ENCODE peak calls at places on chromosomes 16 and 17, in ten cellular contexts. S is testis, O is IMR-90, A is ovary, Y is uterus, Z is adrenal gland, N is spleen, M is HCT116, I is A549, C is tibial nerve. R is an unnamed sample.

GRCh38 chr16:11913425-11914079 is 2.2 kb downstream of the GSPT1 start:
- DNase-seq in S (no peak), O (peak; percentile 41), A (no peak), Y (no peak), Z (no peak), N (no peak), M (no peak), I (peak; percentile 19), C (no peak), R (no peak)

GRCh38 chr17:78140169-78141051 is 5.8 kb upstream of the C17orf99 start:
- DNase-seq in S (peak; percentile 89), O (peak; percentile 21), A (peak; percentile 70), Y (peak; percentile 87), Z (peak; percentile 95), N (peak; percentile 99), M (peak; percentile 100), I (peak; percentile 100), C (peak; percentile 86), R (peak; percentile 91)

GRCh38 chr16:11171448-11171709 is 84.6 kb downstream of the SOCS1 start:
- DNase-seq in S (no peak), O (no peak), A (no peak), Y (no peak), Z (no peak), N (no peak), M (no peak), I (no peak), C (no peak), R (no peak)

GRCh38 chr16:24876231-24876630 is 30.5 kb downstream of the SLC5A11 start:
- DNase-seq in S (no peak), O (no peak), A (no peak), Y (no peak), Z (no peak), N (no peak), M (no peak), I (no peak), C (no peak), R (no peak)

GRCh38 chr17:76872221-76872873 is 4.1 kb downstream of the MGAT5B start:
- DNase-seq in S (no peak), O (peak; percentile 96), A (no peak), Y (no peak), Z (no peak), N (peak; percentile 51), M (peak; percentile 81), I (peak; percentile 89), C (no peak), R (no peak)

GRCh38 chr16:15618392-15618791 is 24.6 kb downstream of the MARF1 start:
- DNase-seq in S (no peak), O (peak; percentile 81), A (no peak), Y (no peak), Z (peak; percentile 64), N (no peak), M (no peak), I (no peak), C (no peak), R (no peak)

GRCh38 chr17:30229012-30229411 is 6.5 kb downstream of the SLC6A4 start:
- DNase-seq in S (no peak), O (no peak), A (no peak), Y (no peak), Z (no peak), N (peak; percentile 13), M (no peak), I (no peak), C (no peak), R (no peak)

GRCh38 chr16:25020112-25020591 is 5.0 kb upstream of the ARHGAP17 start:
- DNase-seq in S (no peak), O (no peak), A (no peak), Y (no peak), Z (no peak), N (no peak), M (no peak), I (no peak), C (no peak), R (no peak)

GRCh38 chr16:85612801-85613608 is at the start of gene GSE1:
- DNase-seq in S (peak; percentile 94), O (peak; percentile 68), A (peak; percentile 88), Y (peak; percentile 84), Z (peak; percentile 96), N (peak; percentile 93), M (peak; percentile 96), I (peak; percentile 96), C (peak; percentile 83), R (peak; percentile 99)

GRCh38 chr16:85611205-85611454 is 2.0 kb upstream of the GSE1 start:
- DNase-seq in S (no peak), O (no peak), A (no peak), Y (no peak), Z (no peak), N (peak; percentile 88), M (no peak), I (peak; percentile 62), C (no peak), R (no peak)

GRCh38 chr16:85610446-85611204 is 2.5 kb upstream of the GSE1 start:
- DNase-seq in S (peak; percentile 86), O (peak; percentile 81), A (peak; percentile 88), Y (peak; percentile 84), Z (peak; percentile 88), N (peak; percentile 97), M (peak; percentile 83), I (peak; percentile 84), C (peak; percentile 77), R (peak; percentile 83)

GRCh38 chr16:85612191-85612800 is 826 bp upstream of the GSE1 start:
- DNase-seq in S (peak; percentile 58), O (peak; percentile 85), A (peak; percentile 70), Y (peak; percentile 64), Z (peak; percentile 96), N (peak; percentile 83), M (peak; percentile 94), I (peak; percentile 96), C (peak; percentile 44), R (peak; percentile 87)

DNA sequence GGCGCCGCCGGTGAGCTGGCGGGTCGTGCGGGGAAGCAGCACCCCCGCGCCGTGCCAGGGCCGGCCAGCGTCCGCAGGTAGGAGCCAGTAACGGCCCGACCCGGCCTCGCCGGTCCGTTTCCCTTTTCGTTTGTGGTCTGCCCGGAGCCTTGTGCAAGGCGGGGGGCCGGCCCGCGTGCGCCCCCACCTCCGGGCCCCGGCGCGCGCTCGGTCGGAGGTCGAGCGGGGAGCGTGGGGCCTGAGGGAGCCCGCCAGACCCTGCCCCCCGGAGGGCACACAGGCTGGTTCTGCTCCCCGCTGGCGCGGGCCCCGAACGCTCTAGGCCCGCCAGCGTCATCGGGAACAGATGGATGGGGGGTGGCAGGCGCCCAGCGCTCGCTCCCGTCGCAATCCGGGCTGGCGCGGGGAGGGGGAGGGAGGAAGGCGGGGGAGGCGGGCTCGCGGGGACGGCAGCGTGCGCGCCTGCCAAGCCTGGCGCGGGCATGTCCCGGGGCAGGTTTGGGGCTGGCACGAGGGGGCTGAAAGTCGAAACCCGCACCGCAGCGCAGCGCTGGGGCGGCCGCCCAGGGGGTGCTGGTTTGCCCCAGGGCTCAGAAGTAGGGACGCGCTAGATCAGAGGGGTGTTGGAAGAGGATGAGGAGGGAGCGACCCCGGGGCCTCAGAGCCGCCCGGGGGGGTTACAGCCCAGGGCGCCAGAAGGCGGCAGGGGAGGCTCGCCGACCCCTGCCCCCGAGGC is 1.5 kb upstream of the GSE1 start:
- DNase-seq in S (peak; percentile 83), O (peak; percentile 74), A (peak; percentile 85), Y (peak; percentile 76), Z (peak; percentile 89), N (peak; percentile 89), M (peak; percentile 54), I (peak; percentile 89), C (peak; percentile 69), R (peak; percentile 87)
- TF ChIP-seq POLR2A in S (no peak), O (no peak), A (no peak), Y (no peak), Z (peak; percentile 86), N (no peak), M (peak; percentile 34), I (peak; percentile 18), C (peak; percentile 37), R (peak; percentile 29)

DNA sequence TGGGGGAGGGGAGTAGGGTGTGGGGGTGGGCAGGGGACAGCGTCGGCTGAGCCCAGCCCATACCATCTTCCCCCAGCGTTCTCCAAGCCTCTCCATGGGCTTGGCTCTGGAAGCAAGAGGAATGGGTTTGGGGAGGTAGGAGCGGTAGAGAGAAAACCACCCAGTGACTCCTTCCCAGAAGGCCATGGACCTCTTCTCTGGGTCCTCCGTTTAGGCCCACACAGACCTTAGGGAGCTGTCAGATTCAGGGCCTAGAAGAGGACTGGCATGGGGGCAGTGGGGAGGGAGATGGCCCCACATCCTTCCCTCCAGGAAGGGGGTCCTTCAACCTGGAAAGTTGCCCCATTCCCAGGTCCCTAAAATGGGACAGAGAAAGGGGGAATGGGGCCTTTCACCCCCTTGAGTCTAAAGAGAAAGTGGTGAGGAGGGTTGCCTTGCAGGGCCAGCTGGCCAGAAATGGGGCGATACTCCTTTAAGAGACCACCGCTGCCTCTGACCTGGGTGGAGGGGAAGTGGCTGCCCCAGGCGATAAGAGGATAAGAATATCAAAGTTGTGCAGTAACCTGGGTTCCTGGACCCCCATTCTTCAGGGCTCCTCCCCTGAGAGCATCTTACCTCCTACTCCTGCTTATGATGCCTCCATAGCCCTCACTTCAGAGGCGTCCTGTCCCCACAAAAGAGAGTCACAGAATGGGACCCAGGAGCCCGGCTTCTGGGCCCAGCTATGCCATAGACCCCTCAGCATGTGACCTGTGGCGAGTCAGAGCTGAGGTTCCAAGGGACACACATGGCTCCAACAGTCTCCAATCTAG is 5.0 kb upstream of the TSPOAP1 start:
- DNase-seq in S (no peak), O (no peak), A (no peak), Y (no peak), Z (no peak), N (peak; percentile 77), M (no peak), I (no peak), C (no peak), R (no peak)
- H3K4me1 ChIP-seq in S (peaks cover 9% of the 10 kb centered on the region), O (peaks cover 25% of the 10 kb centered on the region), A (no peaks in the 10 kb centered on the region), Y (no peaks in the 10 kb centered on the region), Z (peaks cover 43% of the 10 kb centered on the region), N (peaks cover 70% of the 10 kb centered on the region), M (peaks cover 15% of the 10 kb centered on the region), I (peaks cover 2% of the 10 kb centered on the region), C (peaks cover 11% of the 10 kb centered on the region), R (no peaks in the 10 kb centered on the region)

DNA sequence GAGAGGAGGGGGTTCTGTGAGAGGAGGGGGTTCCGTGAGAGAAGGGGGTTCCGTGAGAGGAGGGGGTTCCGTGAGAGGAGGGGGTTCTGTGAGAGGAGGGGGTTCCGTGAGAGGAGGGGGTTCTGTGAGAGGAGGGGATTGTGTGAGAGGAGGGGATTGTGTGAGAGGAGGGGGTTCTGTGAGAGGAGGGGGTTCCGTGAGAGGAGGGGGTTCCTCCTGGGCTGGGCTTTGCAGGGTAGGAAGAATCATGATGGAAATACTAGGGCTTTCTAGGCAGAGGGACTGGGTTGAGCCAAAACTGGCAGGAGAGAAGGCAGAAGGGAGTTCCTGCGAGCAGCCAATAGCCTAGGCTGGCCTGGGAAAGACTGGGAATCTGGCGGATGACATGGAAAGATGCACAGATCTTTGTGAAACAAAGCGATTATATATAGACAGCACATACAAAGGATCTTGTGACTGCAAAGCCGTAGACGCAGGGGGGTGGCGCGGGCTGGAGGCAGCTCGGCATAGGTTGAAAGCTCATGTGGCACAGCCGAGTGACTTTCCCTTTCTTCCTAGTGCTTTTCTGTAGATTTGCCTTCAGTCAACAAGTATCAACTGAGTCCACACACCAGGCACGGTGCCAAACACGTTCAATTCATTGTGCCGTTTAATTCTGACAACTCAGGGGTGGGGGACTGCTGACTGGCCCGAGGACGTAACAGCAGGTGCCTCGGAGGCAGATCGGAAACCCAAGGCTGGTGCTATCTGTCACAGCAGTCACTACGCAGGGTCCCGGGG is 6.3 kb downstream of the PAM16 start:
- DNase-seq in S (peak; percentile 53), O (peak; percentile 10), A (no peak), Y (no peak), Z (no peak), N (no peak), M (no peak), I (peak; percentile 44), C (no peak), R (no peak)
- H3K27ac ChIP-seq in S (peak overlapping the region; percentile 55), O (no peak overlapping the region), A (no peak overlapping the region), Y (no peak overlapping the region), Z (no peak overlapping the region), N (peak overlapping the region; percentile 66), M (peak overlapping the region; percentile 17), I (no peak overlapping the region), C (peak overlapping the region; percentile 55), R (no peak overlapping the region)

GRCh38 chr16:31202402-31203385 is at the start of gene PYCARD:
- DNase-seq in S (peak; percentile 33), O (peak; percentile 19), A (peak; percentile 62), Y (peak; percentile 38), Z (peak; percentile 38), N (peak; percentile 93), M (no peak), I (peak; percentile 35), C (peak; percentile 32), R (peak; percentile 21)
- TF ChIP-seq POLR2A in S (no peak), O (no peak), A (no peak), Y (no peak), Z (no peak), N (no peak), M (no peak), I (peak; percentile 51), C (no peak), R (no peak)

R was measured in prostate gland.